ENCODE peak calls at places on chromosome 20, in eight cellular contexts. S is stomach, I is ovary, B is IMR-90, V is uterus, Q is K562, L is adrenal gland, G is upper lobe of left lung. O is an unnamed sample.
A peak's percentile ranks its signal among the peaks of the same experiment; 100 is the strongest.

GRCh38 chr20:46128310-46129151 is 10.4 kb downstream of the CD40 start:
- DNase-seq in S (peak; percentile 29), L (peak; percentile 28), V (no peak), Q (peak; percentile 68), I (no peak), G (peak; percentile 59), B (no peak), O (peak; percentile 27)

GRCh38 chr20:6919792-6920468 is 152.4 kb downstream of the BMP2 start:
- DNase-seq in S (no peak), I (no peak), L (no peak), Q (no peak), B (no peak), G (no peak), V (no peak), O (no peak)

GRCh38 chr20:29298759-29299613 is 1958.5 kb upstream of the DEFB115 start:
- DNase-seq in G (no peak), B (no peak), Q (no peak), V (no peak), I (no peak), S (no peak), L (no peak), O (no peak)

GRCh38 chr20:58717278-58718091 is 24.9 kb downstream of the NPEPL1 start:
- DNase-seq in V (peak; percentile 12), Q (no peak), S (peak; percentile 24), G (no peak), L (peak; percentile 12), B (no peak), I (peak; percentile 17), O (peak; percentile 51)

GRCh38 chr20:22711981-22712755 is 127.8 kb upstream of the FOXA2 start:
- DNase-seq in Q (no peak), L (no peak), V (no peak), I (no peak), G (no peak), B (no peak), S (no peak), O (no peak)

GRCh38 chr20:46230811-46231282 is 77.5 kb downstream of the CDH22 start:
- DNase-seq in G (peak; percentile 53), B (peak; percentile 24), I (peak; percentile 35), V (no peak), S (no peak), L (peak; percentile 39), Q (peak; percentile 40), O (no peak)

GRCh38 chr20:37686762-37687477 is 6.9 kb upstream of the CTNNBL1 start:
- DNase-seq in B (peak; percentile 20), I (no peak), Q (no peak), S (no peak), V (no peak), G (no peak), L (no peak), O (no peak)

GRCh38 chr20:4289875-4290274 is 274.5 kb upstream of the RNF24 start:
- DNase-seq in L (no peak), I (no peak), Q (no peak), V (no peak), G (no peak), B (no peak), S (no peak), O (no peak)

GRCh38 chr20:16589623-16590022 is 16.4 kb upstream of the KIF16B start:
- DNase-seq in S (no peak), B (no peak), L (no peak), V (no peak), G (no peak), I (no peak), Q (no peak), O (no peak)

GRCh38 chr20:52118233-52118632 is 73.3 kb downstream of the ZFP64 start:
- DNase-seq in G (no peak), B (no peak), I (no peak), Q (no peak), V (no peak), L (no peak), S (no peak), O (no peak)

GRCh38 chr20:25052255-25053206 is 5.4 kb downstream of the ACSS1 start:
- DNase-seq in G (peak; percentile 66), L (peak; percentile 23), Q (no peak), B (no peak), S (peak; percentile 22), V (peak; percentile 54), I (peak; percentile 44), O (no peak)

GRCh38 chr20:5667703-5668528 is 82.3 kb upstream of the SHLD1 start:
- DNase-seq in Q (no peak), G (no peak), S (no peak), L (no peak), V (no peak), I (no peak), B (no peak), O (no peak)

GRCh38 chr20:58213112-58213511 is 15.3 kb downstream of the ANKRD60 start:
- DNase-seq in I (no peak), V (no peak), G (no peak), Q (no peak), B (no peak), L (no peak), S (no peak), O (no peak)

GRCh38 chr20:57399587-57400261 is 8.5 kb downstream of the RBM38 start:
- DNase-seq in B (peak; percentile 16), Q (no peak), L (peak; percentile 40), G (peak; percentile 64), I (no peak), V (no peak), S (peak; percentile 53), O (peak; percentile 69)

GRCh38 chr20:50659975-50660670 is 31.2 kb downstream of the RIPOR3 start:
- DNase-seq in S (no peak), V (peak; percentile 69), G (no peak), I (no peak), L (no peak), B (no peak), Q (no peak), O (no peak)

GRCh38 chr20:50664248-50664647 is 27.1 kb downstream of the RIPOR3 start:
- DNase-seq in L (peak; percentile 82), G (no peak), V (no peak), Q (no peak), B (no peak), I (no peak), S (no peak), O (peak; percentile 81)

GRCh38 chr20:50666709-50667310 is 24.5 kb downstream of the RIPOR3 start:
- DNase-seq in S (no peak), I (no peak), B (no peak), G (no peak), V (no peak), L (no peak), Q (peak; percentile 52), O (no peak)

GRCh38 chr20:50658804-50659380 is 32.5 kb downstream of the RIPOR3 start:
- DNase-seq in Q (no peak), B (no peak), I (no peak), S (peak; percentile 72), V (no peak), G (no peak), L (peak; percentile 55), O (peak; percentile 32)

GRCh38 chr20:50663095-50663821 is 28.1 kb downstream of the RIPOR3 start:
- DNase-seq in Q (no peak), I (no peak), B (no peak), G (no peak), V (no peak), S (peak; percentile 70), L (peak; percentile 46), O (no peak)
- H3K27ac ChIP-seq in Q (no peak overlapping the region), I (no peak overlapping the region), B (no peak overlapping the region), G (peak overlapping the region; percentile 40), V (peak overlapping the region; percentile 93), S (peak overlapping the region; percentile 88), L (no peak overlapping the region), O (peak overlapping the region; percentile 71)

GRCh38 chr20:33992145-33992922 is 1.4 kb upstream of the RALY start:
- DNase-seq in B (peak; percentile 54), L (no peak), Q (no peak), V (no peak), S (no peak), I (no peak), G (no peak), O (no peak)

GRCh38 chr20:33994624-33994913 is 858 bp downstream of the RALY start:
- DNase-seq in B (no peak), S (no peak), Q (no peak), V (no peak), L (no peak), G (no peak), I (no peak), O (no peak)

GRCh38 chr20:33995053-33995816 is 1.5 kb downstream of the RALY start:
- DNase-seq in I (no peak), Q (no peak), S (no peak), G (no peak), L (peak; percentile 27), B (no peak), V (no peak), O (no peak)

GRCh38 chr20:33992923-33993799 is 550 bp upstream of the RALY start:
- DNase-seq in I (peak; percentile 100), L (peak; percentile 99), S (peak; percentile 100), V (peak; percentile 100), Q (peak; percentile 99), B (peak; percentile 99), G (peak; percentile 97), O (peak; percentile 100)

GRCh38 chr20:33993800-33994623 is at the start of gene RALY:
- DNase-seq in Q (peak; percentile 80), B (peak; percentile 72), I (peak; percentile 85), L (peak; percentile 83), V (peak; percentile 70), S (peak; percentile 89), G (peak; percentile 97), O (peak; percentile 91)
- TF ChIP-seq POLR2A in Q (peak; percentile 86), B (peak; percentile 97), I (peak; percentile 98), L (peak; percentile 92), V (peak; percentile 90), S (no peak), G (no peak), O (peak; percentile 91)

GRCh38 chr20:47982574-47983360 is 197.5 kb upstream of the SULF2 start:
- DNase-seq in V (no peak), G (no peak), I (no peak), L (no peak), Q (no peak), S (no peak), B (no peak), O (no peak)
- H3K27ac ChIP-seq in V (no peak overlapping the region), G (no peak overlapping the region), I (no peak overlapping the region), L (no peak overlapping the region), Q (no peak overlapping the region), S (no peak overlapping the region), B (no peak overlapping the region), O (no peak overlapping the region)

DNA sequence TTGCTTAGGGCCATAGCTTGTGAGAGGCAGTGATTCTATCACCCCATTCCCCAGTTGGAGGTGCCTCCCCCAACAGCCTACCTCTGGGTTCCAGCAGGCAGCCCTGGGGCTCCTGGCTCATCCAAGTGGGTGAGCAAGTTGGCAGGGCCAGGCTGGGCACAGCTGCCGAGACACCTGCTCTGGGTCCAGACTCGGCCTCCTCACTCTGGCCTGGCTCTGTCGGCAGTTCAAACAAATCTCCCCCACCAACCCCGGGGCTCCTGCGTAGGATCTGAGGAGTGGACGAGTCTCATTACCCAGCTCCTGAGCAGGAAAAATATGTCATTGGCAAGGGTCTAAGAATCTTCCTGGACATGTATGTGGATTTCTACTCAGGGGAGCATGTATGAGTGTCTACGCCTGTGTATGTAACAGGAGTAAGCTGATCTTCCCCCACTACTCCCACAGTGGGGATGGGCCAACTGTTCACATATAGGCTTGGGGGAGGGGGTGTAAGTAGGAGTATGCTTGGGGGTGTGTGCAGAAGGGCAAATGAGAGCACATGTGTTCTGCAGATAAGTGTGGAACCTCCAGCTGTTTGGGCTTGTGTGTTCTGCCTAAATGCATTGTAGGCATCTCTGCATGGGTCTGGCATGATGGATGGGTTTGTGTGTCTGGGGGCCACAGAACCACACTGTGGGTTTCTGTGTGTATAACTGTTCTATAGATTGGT is 2.0 kb downstream of the ID1 start:
- DNase-seq in Q (peak; percentile 90), L (peak; percentile 46), S (peak; percentile 55), I (peak; percentile 51), G (peak; percentile 57), B (peak; percentile 67), V (no peak), O (no peak)
- TF ChIP-seq POLR2A in Q (peak; percentile 93), L (peak; percentile 10), S (no peak), I (no peak), G (peak; percentile 4), B (peak; percentile 98), V (no peak), O (no peak)

GRCh38 chr20:30912006-30912660 is 345.3 kb upstream of the DEFB115 start:
- DNase-seq in Q (no peak), B (no peak), L (no peak), G (no peak), V (no peak), S (no peak), I (no peak), O (no peak)
- H3K27ac ChIP-seq in Q (no peak overlapping the region), B (no peak overlapping the region), L (no peak overlapping the region), G (no peak overlapping the region), V (no peak overlapping the region), S (no peak overlapping the region), I (no peak overlapping the region), O (no peak overlapping the region)